ENCODE peak calls at places on chromosomes 6 and 20, in four cellular contexts. H is K562, C is HepG2, L is H1. E is an unnamed sample.

GRCh38 chr6:25122622-25123237 is 156.4 kb upstream of the CARMIL1 start:
- DNase-seq in H (no peak), C (no peak), L (no peak), E (no peak)

GRCh38 chr6:111564482-111564945 is 41.2 kb downstream of the TRAF3IP2 start:
- DNase-seq in H (no peak), C (no peak), L (no peak), E (no peak)

GRCh38 chr6:8192067-8192466 is 89.7 kb upstream of the EEF1E1 start:
- DNase-seq in C (no peak), L (no peak), H (no peak), E (no peak)

GRCh38 chr20:32363492-32363891 is 5.4 kb downstream of the ASXL1 start:
- DNase-seq in C (no peak), H (no peak), L (no peak), E (no peak)

GRCh38 chr6:159908940-159909339 is 18.2 kb downstream of the MAS1 start:
- DNase-seq in L (no peak), H (no peak), C (no peak), E (no peak)

GRCh38 chr6:28661097-28661713 is 135.5 kb downstream of the GPX5 start:
- DNase-seq in L (no peak), C (no peak), H (no peak), E (no peak)

GRCh38 chr6:87798393-87799278 is 96.6 kb upstream of the AKIRIN2 start:
- DNase-seq in H (no peak), L (no peak), C (peak), E (no peak)

GRCh38 chr6:53074347-53074746 is 9.1 kb downstream of the FBXO9 start:
- DNase-seq in C (no peak), H (no peak), L (no peak), E (no peak)

GRCh38 chr6:144434308-144434990 is 149.3 kb downstream of the UTRN start:
- DNase-seq in C (no peak), L (no peak), H (peak), E (no peak)

GRCh38 chr6:120211955-120212792 is 862.6 kb upstream of the MAN1A1 start:
- DNase-seq in C (peak), L (no peak), H (no peak), E (no peak)

GRCh38 chr6:81812416-81812815 is 59.9 kb upstream of the TENT5A start:
- DNase-seq in L (no peak), H (no peak), C (no peak), E (no peak)

GRCh38 chr6:39225543-39225942 is 3.7 kb downstream of the KCNK5 start:
- DNase-seq in C (no peak), L (no peak), H (peak), E (no peak)

GRCh38 chr6:90468080-90468479 is 118.8 kb downstream of the MAP3K7 start:
- DNase-seq in L (no peak), C (no peak), H (peak), E (no peak)

GRCh38 chr20:52056203-52057062 is 135.1 kb downstream of the ZFP64 start:
- DNase-seq in C (no peak), L (no peak), H (no peak), E (peak)

GRCh38 chr20:56929606-56930005 is 300.5 kb downstream of the TFAP2C start:
- DNase-seq in H (no peak), L (no peak), C (no peak), E (no peak)

GRCh38 chr6:7173843-7174503 is 66.2 kb downstream of the RREB1 start:
- DNase-seq in C (no peak), H (peak), L (no peak), E (no peak)

GRCh38 chr6:122364084-122364483 is 35.4 kb upstream of the HSF2 start:
- DNase-seq in C (no peak), L (no peak), H (peak), E (no peak)

GRCh38 chr6:30355281-30355680 is 10.3 kb downstream of the RPP21 start:
- DNase-seq in C (no peak), H (no peak), L (no peak), E (no peak)

GRCh38 chr6:148747493-148748160 is 797 bp downstream of the UST start:
- DNase-seq in C (no peak), L (peak), H (no peak), E (no peak)

GRCh38 chr6:23905301-23905700 is 220.7 kb upstream of the NRSN1 start:
- DNase-seq in L (no peak), C (no peak), H (no peak), E (no peak)

GRCh38 chr6:154549179-154549578 is 38.7 kb upstream of the CNKSR3 start:
- DNase-seq in C (no peak), L (no peak), H (no peak), E (no peak)

DNA sequence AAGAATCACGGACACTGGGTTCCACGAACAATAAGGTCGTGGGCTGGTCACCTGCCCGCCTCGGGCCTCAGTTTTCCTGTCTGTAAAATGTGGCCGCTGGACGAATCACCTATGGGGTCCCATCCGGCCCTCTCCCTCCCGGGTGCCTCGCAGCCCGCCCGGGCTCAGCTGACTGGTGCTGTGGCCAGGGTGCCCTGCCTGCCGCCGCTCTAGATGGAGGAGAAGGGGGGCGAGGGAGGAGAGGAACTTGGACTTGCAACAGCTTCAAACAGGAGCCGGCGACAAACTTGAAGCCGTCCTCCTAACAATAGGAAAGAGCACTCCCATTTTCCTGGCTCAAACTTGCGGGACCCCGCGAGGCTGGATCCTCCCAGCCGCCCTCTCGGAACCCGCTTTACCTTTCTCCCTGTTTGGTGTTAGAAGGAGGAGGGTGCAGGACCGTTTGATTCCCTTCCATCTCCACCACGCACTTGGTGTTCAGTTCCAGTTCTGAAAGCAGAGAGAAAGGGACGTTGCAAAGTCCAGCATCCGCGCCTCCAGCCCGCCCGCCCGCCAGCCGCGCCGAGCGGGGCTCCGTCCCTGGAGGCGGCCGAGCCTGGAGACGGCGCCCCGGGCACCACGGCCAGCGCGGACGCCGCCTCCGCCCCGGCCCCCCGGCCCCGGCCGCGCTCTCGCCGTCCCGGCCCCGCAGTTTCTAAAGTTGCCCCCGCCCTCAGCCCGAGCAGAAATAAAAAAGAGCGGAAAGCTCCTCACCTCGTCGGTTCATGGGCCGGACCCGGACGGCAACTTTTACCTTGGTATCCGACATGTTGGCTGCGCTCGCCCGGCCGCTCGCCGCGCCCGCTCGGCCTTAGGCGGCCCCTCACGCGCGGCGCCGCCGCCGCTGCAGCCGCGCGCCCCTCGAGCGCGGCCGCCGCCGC is 519 bp downstream of the KIF13A start:
- DNase-seq in L (peak), C (peak), H (peak), E (no peak)
- H3K4me2 ChIP-seq in L (peak), C (peak), H (peak), E (peak)

GRCh38 chr6:100614933-100615332 is 150.2 kb upstream of the SIM1 start:
- DNase-seq in L (no peak), C (no peak), H (no peak), E (no peak)

GRCh38 chr6:100618349-100618671 is 153.6 kb upstream of the SIM1 start:
- DNase-seq in C (no peak), L (no peak), H (no peak), E (no peak)

GRCh38 chr6:100620085-100620484 is 155.4 kb upstream of the SIM1 start:
- DNase-seq in C (no peak), H (no peak), L (no peak), E (no peak)

GRCh38 chr6:100614386-100614785 is 149.7 kb upstream of the SIM1 start:
- DNase-seq in H (no peak), C (no peak), L (no peak), E (no peak)

DNA sequence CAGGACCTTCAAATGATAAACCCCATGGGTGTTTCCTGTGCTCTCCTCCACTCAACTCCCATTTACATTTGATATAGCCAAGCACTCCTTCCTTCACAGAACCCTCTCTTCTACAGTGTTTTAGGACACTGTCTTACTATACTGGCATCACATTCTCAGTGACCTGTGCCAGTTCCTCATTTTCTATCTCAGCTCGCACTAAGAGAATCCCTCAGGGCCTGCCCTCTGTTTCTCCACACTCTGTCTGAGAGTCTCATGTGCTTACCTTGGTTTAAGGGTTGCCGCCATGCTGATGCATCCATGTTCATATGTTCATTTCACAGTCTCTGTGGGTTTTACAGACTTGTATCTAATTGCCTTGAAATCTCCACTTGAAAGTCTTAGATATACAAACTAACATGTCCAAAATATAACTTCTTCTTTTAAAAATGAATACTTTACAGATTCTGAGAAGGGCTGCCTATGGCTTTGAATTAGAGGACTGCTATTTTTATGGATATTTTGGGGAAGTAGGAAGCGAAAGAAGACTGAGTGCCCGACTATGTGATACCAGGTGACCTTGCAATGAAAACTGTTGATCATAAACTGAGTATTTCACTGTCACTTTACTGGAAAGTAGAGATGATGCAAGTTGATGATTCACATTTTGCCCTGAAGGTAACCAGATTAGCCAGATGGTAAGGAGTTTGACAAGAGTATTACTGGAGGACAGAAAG is 153.1 kb upstream of the SIM1 start:
- DNase-seq in C (no peak), L (no peak), H (no peak), E (no peak)
- TF ChIP-seq FOSL1 in C (no peak), L (no peak), H (no peak), E (no peak)

GRCh38 chr6:168183613-168183970 is 104.6 kb upstream of the FRMD1 start:
- DNase-seq in H (no peak), C (no peak), L (no peak), E (no peak)
- H3K4me2 ChIP-seq in H (no peak), C (no peak), L (no peak), E (no peak)

GRCh38 chr6:13012271-13012670 is 295.7 kb downstream of the PHACTR1 start:
- DNase-seq in L (no peak), H (no peak), C (no peak), E (no peak)

GRCh38 chr6:13015379-13015681 is 298.8 kb downstream of the PHACTR1 start:
- DNase-seq in C (no peak), H (no peak), L (no peak), E (no peak)

GRCh38 chr6:13012977-13013680 is 296.6 kb downstream of the PHACTR1 start:
- DNase-seq in L (peak), H (no peak), C (no peak), E (no peak)

GRCh38 chr6:13014551-13015378 is 298.2 kb downstream of the PHACTR1 start:
- DNase-seq in H (no peak), L (peak), C (no peak), E (no peak)

GRCh38 chr6:13013681-13014550 is 297.3 kb downstream of the PHACTR1 start:
- DNase-seq in H (no peak), L (peak), C (no peak), E (no peak)
- TF ChIP-seq FOSL1 in H (no peak), L (no peak), C (no peak), E (no peak)

E was measured in HCT116.